ENCODE peak calls at places on chromosomes 4 and X, in seven cellular contexts. One of them, this sample, is unnamed. For H3K27me3, the result is how much of the 10 kb centered on the place peaks cover.

GRCh38 chr4:182240161-182241130 is 2.8 kb upstream of the TENM3 start:
- DNase-seq in mammary epithelial cell: no peak
- DNase-seq in fibroblast of lung: peak
- DNase-seq in mesenchymal stem cell: peak
- DNase-seq in MM.1S: no peak
- DNase-seq in keratinocyte: peak
- DNase-seq in PC-3: no peak
- DNase-seq in this sample: peak

GRCh38 chr4:74534936-74535335 is 90.0 kb downstream of the AREG start:
- DNase-seq in fibroblast of lung: no peak
- DNase-seq in MM.1S: no peak
- DNase-seq in keratinocyte: no peak
- DNase-seq in mammary epithelial cell: no peak
- DNase-seq in PC-3: no peak
- DNase-seq in mesenchymal stem cell: no peak
- DNase-seq in this sample: no peak

GRCh38 chrX:149527705-149528104 is 13.1 kb upstream of the EOLA1 start:
- DNase-seq in mesenchymal stem cell: peak
- DNase-seq in MM.1S: peak
- DNase-seq in keratinocyte: no peak
- DNase-seq in PC-3: peak
- DNase-seq in fibroblast of lung: no peak
- DNase-seq in mammary epithelial cell: no peak
- DNase-seq in this sample: no peak

GRCh38 chrX:134886201-134886600 is 104.6 kb upstream of the SMIM10 start:
- DNase-seq in mammary epithelial cell: peak
- DNase-seq in keratinocyte: no peak
- DNase-seq in mesenchymal stem cell: peak
- DNase-seq in fibroblast of lung: no peak
- DNase-seq in MM.1S: no peak
- DNase-seq in PC-3: peak
- DNase-seq in this sample: no peak

GRCh38 chrX:40112996-40113395 is 15.2 kb upstream of the BCOR start:
- DNase-seq in MM.1S: no peak
- DNase-seq in keratinocyte: no peak
- DNase-seq in PC-3: no peak
- DNase-seq in mammary epithelial cell: no peak
- DNase-seq in fibroblast of lung: no peak
- DNase-seq in mesenchymal stem cell: no peak
- DNase-seq in this sample: no peak

GRCh38 chr4:38456096-38456495 is 207.9 kb upstream of the KLF3 start:
- DNase-seq in keratinocyte: no peak
- DNase-seq in MM.1S: no peak
- DNase-seq in mammary epithelial cell: no peak
- DNase-seq in mesenchymal stem cell: no peak
- DNase-seq in fibroblast of lung: no peak
- DNase-seq in PC-3: no peak
- DNase-seq in this sample: no peak

GRCh38 chr4:76744253-76744921 is 153.6 kb downstream of the SOWAHB start:
- DNase-seq in PC-3: peak
- DNase-seq in mesenchymal stem cell: peak
- DNase-seq in MM.1S: no peak
- DNase-seq in mammary epithelial cell: no peak
- DNase-seq in fibroblast of lung: peak
- DNase-seq in keratinocyte: no peak
- DNase-seq in this sample: peak

GRCh38 chr4:186958951-186959350 is 235.3 kb upstream of the FAT1 start:
- DNase-seq in keratinocyte: no peak
- DNase-seq in MM.1S: no peak
- DNase-seq in PC-3: no peak
- DNase-seq in mammary epithelial cell: no peak
- DNase-seq in mesenchymal stem cell: no peak
- DNase-seq in fibroblast of lung: no peak
- DNase-seq in this sample: no peak

GRCh38 chr4:68062501-68062900 is 67.2 kb downstream of the TMPRSS11F start:
- DNase-seq in mesenchymal stem cell: no peak
- DNase-seq in fibroblast of lung: no peak
- DNase-seq in PC-3: no peak
- DNase-seq in mammary epithelial cell: no peak
- DNase-seq in keratinocyte: no peak
- DNase-seq in MM.1S: no peak
- DNase-seq in this sample: no peak

GRCh38 chrX:23643020-23643419 is 24.3 kb upstream of the PRDX4 start:
- DNase-seq in keratinocyte: no peak
- DNase-seq in fibroblast of lung: no peak
- DNase-seq in MM.1S: no peak
- DNase-seq in mesenchymal stem cell: no peak
- DNase-seq in mammary epithelial cell: no peak
- DNase-seq in PC-3: no peak
- DNase-seq in this sample: no peak

GRCh38 chrX:637660-638481 is 7.3 kb downstream of the SHOX start:
- DNase-seq in mesenchymal stem cell: no peak
- DNase-seq in PC-3: no peak
- DNase-seq in fibroblast of lung: no peak
- DNase-seq in keratinocyte: no peak
- DNase-seq in mammary epithelial cell: no peak
- DNase-seq in MM.1S: no peak
- DNase-seq in this sample: no peak

GRCh38 chrX:634306-634958 is 3.8 kb downstream of the SHOX start:
- DNase-seq in fibroblast of lung: no peak
- DNase-seq in mammary epithelial cell: no peak
- DNase-seq in keratinocyte: no peak
- DNase-seq in PC-3: no peak
- DNase-seq in MM.1S: no peak
- DNase-seq in mesenchymal stem cell: no peak
- DNase-seq in this sample: no peak

GRCh38 chrX:636971-637659 is 6.5 kb downstream of the SHOX start:
- DNase-seq in mesenchymal stem cell: no peak
- DNase-seq in mammary epithelial cell: no peak
- DNase-seq in keratinocyte: no peak
- DNase-seq in PC-3: no peak
- DNase-seq in MM.1S: no peak
- DNase-seq in fibroblast of lung: no peak
- DNase-seq in this sample: no peak

GRCh38 chrX:633655-634305 is 3.2 kb downstream of the SHOX start:
- DNase-seq in keratinocyte: no peak
- DNase-seq in MM.1S: no peak
- DNase-seq in mesenchymal stem cell: no peak
- DNase-seq in PC-3: no peak
- DNase-seq in mammary epithelial cell: no peak
- DNase-seq in fibroblast of lung: no peak
- DNase-seq in this sample: no peak

GRCh38 chrX:635428-636192 is 5.0 kb downstream of the SHOX start:
- DNase-seq in MM.1S: no peak
- DNase-seq in mammary epithelial cell: no peak
- DNase-seq in keratinocyte: no peak
- DNase-seq in PC-3: no peak
- DNase-seq in mesenchymal stem cell: no peak
- DNase-seq in fibroblast of lung: no peak
- DNase-seq in this sample: no peak
- H3K27me3 ChIP-seq in MM.1S: under half
- H3K27me3 ChIP-seq in mammary epithelial cell: under half
- H3K27me3 ChIP-seq in keratinocyte: half or more
- H3K27me3 ChIP-seq in PC-3: half or more
- H3K27me3 ChIP-seq in mesenchymal stem cell: half or more
- H3K27me3 ChIP-seq in fibroblast of lung: under half
- H3K27me3 ChIP-seq in this sample: under half

GRCh38 chrX:47360423-47361179 is 9.8 kb upstream of the ZNF157 start:
- DNase-seq in keratinocyte: no peak
- DNase-seq in MM.1S: no peak
- DNase-seq in mesenchymal stem cell: no peak
- DNase-seq in PC-3: no peak
- DNase-seq in fibroblast of lung: no peak
- DNase-seq in mammary epithelial cell: no peak
- DNase-seq in this sample: no peak

GRCh38 chrX:47366051-47366722 is 4.2 kb upstream of the ZNF157 start:
- DNase-seq in fibroblast of lung: peak
- DNase-seq in keratinocyte: no peak
- DNase-seq in mesenchymal stem cell: peak
- DNase-seq in MM.1S: peak
- DNase-seq in mammary epithelial cell: peak
- DNase-seq in PC-3: peak
- DNase-seq in this sample: peak

GRCh38 chrX:47358387-47359065 is 11.9 kb upstream of the ZNF157 start:
- DNase-seq in fibroblast of lung: no peak
- DNase-seq in MM.1S: no peak
- DNase-seq in mesenchymal stem cell: no peak
- DNase-seq in PC-3: peak
- DNase-seq in keratinocyte: no peak
- DNase-seq in mammary epithelial cell: no peak
- DNase-seq in this sample: no peak

DNA sequence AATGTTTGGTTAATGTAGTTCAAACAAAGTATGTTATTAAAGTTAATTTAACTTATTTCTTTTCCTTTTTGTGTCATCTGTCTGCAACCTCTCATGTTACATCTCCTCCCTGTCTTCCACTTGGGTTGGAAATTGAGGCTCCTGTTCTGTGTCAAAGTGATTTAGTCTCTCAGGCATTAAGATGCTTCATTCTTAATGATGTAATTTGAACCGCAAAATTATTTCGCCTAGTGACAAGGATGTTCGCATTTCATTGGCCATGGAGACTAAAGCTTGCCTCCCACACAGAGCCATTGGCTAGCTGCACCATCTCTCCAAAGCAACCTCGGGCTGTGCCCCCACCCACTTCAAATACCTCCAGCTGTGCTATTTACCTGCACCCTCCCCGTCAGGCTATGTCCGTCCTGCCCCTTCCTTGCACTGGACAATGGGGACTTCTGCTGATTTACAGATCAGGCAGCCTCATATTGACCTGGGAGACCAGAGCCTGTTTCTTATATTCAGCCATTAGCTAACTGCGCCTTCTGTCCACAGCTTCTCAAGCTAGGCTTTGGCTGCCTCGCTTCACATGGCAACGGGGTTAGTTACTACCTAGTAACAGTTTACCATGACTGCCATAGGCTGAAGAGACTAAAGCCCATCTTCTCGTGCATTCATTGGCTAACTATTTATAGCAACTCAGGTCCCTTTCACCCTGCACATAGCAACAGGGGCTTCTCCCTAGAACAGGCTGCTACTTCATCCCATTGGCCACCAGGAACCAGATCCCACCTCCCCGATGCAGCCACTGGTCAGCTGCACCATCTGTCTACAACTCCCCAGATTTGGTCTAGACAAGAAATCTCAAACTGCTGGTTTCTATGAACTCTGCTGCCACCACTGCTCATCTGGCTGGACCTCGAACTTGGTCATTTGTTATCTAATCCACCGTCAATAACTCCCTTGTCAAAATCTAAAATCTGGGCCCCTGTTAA is 8.6 kb upstream of the ZNF157 start:
- DNase-seq in MM.1S: peak
- DNase-seq in keratinocyte: no peak
- DNase-seq in PC-3: peak
- DNase-seq in fibroblast of lung: peak
- DNase-seq in mesenchymal stem cell: peak
- DNase-seq in mammary epithelial cell: peak
- DNase-seq in this sample: peak
- H3K9ac ChIP-seq in MM.1S: peak
- H3K9ac ChIP-seq in keratinocyte: no peak
- H3K9ac ChIP-seq in PC-3: no peak
- H3K9ac ChIP-seq in fibroblast of lung: no peak
- H3K9ac ChIP-seq in mesenchymal stem cell: peak
- H3K9ac ChIP-seq in mammary epithelial cell: peak
- H3K9ac ChIP-seq in this sample: peak

GRCh38 chr4:185810746-185811508 is 1.1 kb downstream of the SORBS2 start:
- DNase-seq in keratinocyte: no peak
- DNase-seq in PC-3: peak
- DNase-seq in MM.1S: no peak
- DNase-seq in mammary epithelial cell: peak
- DNase-seq in mesenchymal stem cell: no peak
- DNase-seq in fibroblast of lung: no peak
- DNase-seq in this sample: no peak
- H3K4me3 ChIP-seq in keratinocyte: no peak
- H3K4me3 ChIP-seq in PC-3: peak
- H3K4me3 ChIP-seq in MM.1S: no peak
- H3K4me3 ChIP-seq in mammary epithelial cell: peak
- H3K4me3 ChIP-seq in mesenchymal stem cell: no peak
- H3K4me3 ChIP-seq in fibroblast of lung: no peak
- H3K4me3 ChIP-seq in this sample: peak

GRCh38 chr4:35102111-35102510 is 1142.2 kb downstream of the ARAP2 start:
- DNase-seq in keratinocyte: no peak
- DNase-seq in fibroblast of lung: no peak
- DNase-seq in MM.1S: no peak
- DNase-seq in PC-3: no peak
- DNase-seq in mesenchymal stem cell: no peak
- DNase-seq in mammary epithelial cell: no peak
- DNase-seq in this sample: no peak
- H3K27me3 ChIP-seq in keratinocyte: under half
- H3K27me3 ChIP-seq in fibroblast of lung: under half
- H3K27me3 ChIP-seq in MM.1S: under half
- H3K27me3 ChIP-seq in PC-3: under half
- H3K27me3 ChIP-seq in mesenchymal stem cell: under half
- H3K27me3 ChIP-seq in mammary epithelial cell: under half
- H3K27me3 ChIP-seq in this sample: under half

DNA sequence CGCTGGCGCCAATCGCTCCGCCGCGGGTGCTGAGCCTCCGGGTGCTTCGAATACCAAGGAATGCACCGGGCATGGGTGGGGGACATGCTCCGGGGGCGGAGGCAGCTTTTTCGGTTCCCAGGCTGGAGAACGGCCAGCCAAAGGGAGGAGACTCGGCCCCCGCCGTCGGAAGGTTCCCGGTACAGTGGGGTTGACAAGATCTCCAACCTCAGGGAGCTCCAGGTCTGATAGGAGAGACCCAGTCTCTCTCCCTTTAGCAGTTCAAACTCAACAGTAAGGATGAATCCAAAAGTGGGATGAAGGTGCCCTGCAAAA is 29.1 kb upstream of the BCORL1 start:
- DNase-seq in keratinocyte: no peak
- DNase-seq in mesenchymal stem cell: no peak
- DNase-seq in fibroblast of lung: no peak
- DNase-seq in MM.1S: no peak
- DNase-seq in PC-3: no peak
- DNase-seq in mammary epithelial cell: no peak
- DNase-seq in this sample: no peak
- H3K9ac ChIP-seq in keratinocyte: no peak
- H3K9ac ChIP-seq in mesenchymal stem cell: no peak
- H3K9ac ChIP-seq in fibroblast of lung: no peak
- H3K9ac ChIP-seq in MM.1S: no peak
- H3K9ac ChIP-seq in PC-3: no peak
- H3K9ac ChIP-seq in mammary epithelial cell: no peak
- H3K9ac ChIP-seq in this sample: no peak

GRCh38 chr4:41142356-41142755 is 72.0 kb downstream of the APBB2 start:
- DNase-seq in mammary epithelial cell: no peak
- DNase-seq in fibroblast of lung: peak
- DNase-seq in PC-3: no peak
- DNase-seq in mesenchymal stem cell: no peak
- DNase-seq in MM.1S: no peak
- DNase-seq in keratinocyte: no peak
- DNase-seq in this sample: no peak
- H3K4me3 ChIP-seq in mammary epithelial cell: no peak
- H3K4me3 ChIP-seq in fibroblast of lung: no peak
- H3K4me3 ChIP-seq in PC-3: no peak
- H3K4me3 ChIP-seq in mesenchymal stem cell: peak
- H3K4me3 ChIP-seq in MM.1S: no peak
- H3K4me3 ChIP-seq in keratinocyte: no peak
- H3K4me3 ChIP-seq in this sample: no peak

DNA sequence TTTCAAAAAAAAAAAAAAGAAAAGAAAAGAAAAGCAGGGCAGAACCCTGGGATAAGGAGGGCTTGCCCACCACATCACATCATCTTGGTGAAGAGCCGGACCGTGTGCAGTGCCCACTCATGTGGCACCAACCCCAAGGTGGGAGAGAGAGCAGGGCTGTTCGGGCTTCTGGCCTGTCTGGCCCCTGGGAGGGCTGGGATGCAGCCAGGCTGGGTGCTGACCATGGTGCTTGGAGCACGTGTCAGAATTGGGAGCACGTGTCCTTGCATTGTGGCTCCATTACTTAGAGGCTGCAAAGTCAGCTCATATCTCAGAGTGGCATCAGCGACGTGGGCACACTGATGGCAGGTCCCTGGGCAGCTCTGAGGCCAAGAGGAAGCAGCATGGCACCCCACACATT is 100.9 kb upstream of the AFAP1 start:
- DNase-seq in mesenchymal stem cell: no peak
- DNase-seq in fibroblast of lung: no peak
- DNase-seq in mammary epithelial cell: no peak
- DNase-seq in keratinocyte: no peak
- DNase-seq in PC-3: no peak
- DNase-seq in MM.1S: no peak
- DNase-seq in this sample: no peak
- H3K27me3 ChIP-seq in mesenchymal stem cell: under half
- H3K27me3 ChIP-seq in fibroblast of lung: under half
- H3K27me3 ChIP-seq in mammary epithelial cell: under half
- H3K27me3 ChIP-seq in keratinocyte: under half
- H3K27me3 ChIP-seq in PC-3: under half
- H3K27me3 ChIP-seq in MM.1S: half or more
- H3K27me3 ChIP-seq in this sample: under half

This sample was measured in astrocyte.